ENCODE peak calls at places on chromosome 21, in four cellular contexts. A, G, V and S are unnamed samples.

GRCh38 chr21:39633043-39633442 is 20.3 kb downstream of the B3GALT5 start:
- DNase-seq in G (no peak), V (no peak), A (no peak), S (no peak)

GRCh38 chr21:33433001-33433400 is 29.8 kb downstream of the IFNGR2 start:
- DNase-seq in V (no peak), G (no peak), A (no peak), S (no peak)

GRCh38 chr21:33666153-33666552 is 23.9 kb downstream of the ITSN1 start:
- DNase-seq in G (no peak), V (no peak), A (no peak), S (no peak)

GRCh38 chr21:38817371-38818335 is 11.9 kb downstream of the ETS2 start:
- DNase-seq in A (no peak), G (no peak), V (no peak), S (no peak)

GRCh38 chr21:24509131-24509530 is 1098.2 kb downstream of the MRPL39 start:
- DNase-seq in G (no peak), A (no peak), V (no peak), S (no peak)

GRCh38 chr21:40054403-40054802 is 187.2 kb downstream of the PCP4 start:
- DNase-seq in A (no peak), G (no peak), V (no peak), S (no peak)

GRCh38 chr21:45828580-45829565 is 152.7 kb upstream of the COL6A1 start:
- DNase-seq in V (no peak), G (no peak), A (no peak), S (no peak)

GRCh38 chr21:15003463-15004135 is 61.2 kb downstream of the NRIP1 start:
- DNase-seq in A (no peak), G (no peak), V (no peak), S (no peak)

GRCh38 chr21:40563845-40564717 is 282.9 kb downstream of the DSCAM start:
- DNase-seq in A (no peak), V (no peak), G (no peak), S (no peak)

GRCh38 chr21:38965910-38966504 is 160.3 kb downstream of the ETS2 start:
- DNase-seq in A (no peak), V (no peak), G (no peak), S (no peak)

GRCh38 chr21:43605320-43606244 is 53.7 kb downstream of the HSF2BP start:
- DNase-seq in A (no peak), V (no peak), G (no peak), S (no peak)

GRCh38 chr21:32411366-32412161 is 942 bp upstream of the EVA1C start:
- DNase-seq in G (peak), A (peak), V (peak), S (peak)

GRCh38 chr21:35475768-35476167 is 426.7 kb upstream of the RUNX1 start:
- DNase-seq in V (no peak), A (peak), G (no peak), S (no peak)

GRCh38 chr21:26769613-26770188 is 75.5 kb downstream of the ADAMTS1 start:
- DNase-seq in A (peak), G (no peak), V (no peak), S (no peak)

GRCh38 chr21:35924714-35925301 is 135.5 kb downstream of the SETD4 start:
- DNase-seq in G (peak), V (no peak), A (peak), S (no peak)

GRCh38 chr21:17390575-17390974 is 122.3 kb upstream of the CXADR start:
- DNase-seq in G (no peak), A (no peak), V (no peak), S (no peak)

GRCh38 chr21:34342476-34342875 is 21.3 kb upstream of the KCNE2 start:
- DNase-seq in V (no peak), A (no peak), G (no peak), S (no peak)

GRCh38 chr21:36388835-36389234 is 3.6 kb downstream of the CHAF1B start:
- DNase-seq in G (no peak), V (peak), A (peak), S (no peak)

GRCh38 chr21:34360488-34361241 is 3.1 kb upstream of the KCNE2 start:
- DNase-seq in V (no peak), G (no peak), A (no peak), S (no peak)

GRCh38 chr21:42437786-42438185 is 34.1 kb downstream of the UBASH3A start:
- DNase-seq in V (no peak), G (no peak), A (no peak), S (no peak)

GRCh38 chr21:31537872-31538576 is 121.5 kb upstream of the SOD1 start:
- DNase-seq in G (no peak), A (no peak), V (no peak), S (no peak)